ENCODE peak calls at places on chromosomes 12 and 14, in five cellular contexts. O, C, A, V and J are unnamed samples.

GRCh38 chr12:76152161-76152807 is 67.8 kb upstream of the NAP1L1 start:
- DNase-seq in C (no peak), V (no peak), A (peak; percentile 36), O (no peak), J (no peak)

GRCh38 chr14:73746540-73747385 is 32.6 kb upstream of the PNMA1 start:
- DNase-seq in A (no peak), O (no peak), V (no peak), C (no peak), J (peak; percentile 73)

GRCh38 chr12:47999816-48000215 is 4.5 kb downstream of the COL2A1 start:
- DNase-seq in C (no peak), V (no peak), A (no peak), O (no peak), J (no peak)

GRCh38 chr12:52580496-52580895 is 6.9 kb upstream of the KRT74 start:
- DNase-seq in A (no peak), V (peak; percentile 52), O (no peak), C (no peak), J (peak; percentile 36)

GRCh38 chr12:65170245-65170881 is 980 bp downstream of the LEMD3 start:
- DNase-seq in A (peak; percentile 83), V (peak; percentile 63), C (peak; percentile 66), O (peak; percentile 50), J (peak; percentile 80)

GRCh38 chr14:39666386-39666785 is 234.2 kb upstream of the FBXO33 start:
- DNase-seq in A (no peak), V (no peak), O (peak; percentile 23), C (no peak), J (no peak)

GRCh38 chr12:123896786-123897185 is 75.8 kb downstream of the CCDC92 start:
- DNase-seq in C (no peak), O (no peak), A (no peak), V (no peak), J (no peak)

GRCh38 chr12:110307372-110307771 is 26.3 kb downstream of the ATP2A2 start:
- DNase-seq in A (no peak), C (no peak), V (peak; percentile 58), O (no peak), J (no peak)

GRCh38 chr14:89249972-89250371 is 167.1 kb downstream of the FOXN3 start:
- DNase-seq in A (no peak), V (no peak), O (no peak), C (no peak), J (peak; percentile 16)

GRCh38 chr12:63905523-63905922 is 61.0 kb downstream of the SRGAP1 start:
- DNase-seq in C (no peak), O (no peak), V (peak; percentile 90), A (no peak), J (no peak)

GRCh38 chr12:110370732-110371141 is 32.8 kb downstream of the ANAPC7 start:
- DNase-seq in C (no peak), O (no peak), A (peak; percentile 58), V (peak; percentile 98), J (no peak)

GRCh38 chr14:76995279-76996035 is 33.1 kb downstream of the IRF2BPL start:
- DNase-seq in A (no peak), C (no peak), O (no peak), V (no peak), J (no peak)
- TF ChIP-seq CTCF in A (no peak), C (no peak), O (no peak), V (no peak), J (no peak)

GRCh38 chr12:94663702-94664101 is 13.3 kb upstream of the TMCC3 start:
- DNase-seq in A (no peak), V (no peak), O (no peak), C (no peak), J (no peak)
- H3K27ac ChIP-seq in A (no peak overlapping the region), V (no peak overlapping the region), O (no peak overlapping the region), C (no peak overlapping the region), J (no peak overlapping the region)

DNA sequence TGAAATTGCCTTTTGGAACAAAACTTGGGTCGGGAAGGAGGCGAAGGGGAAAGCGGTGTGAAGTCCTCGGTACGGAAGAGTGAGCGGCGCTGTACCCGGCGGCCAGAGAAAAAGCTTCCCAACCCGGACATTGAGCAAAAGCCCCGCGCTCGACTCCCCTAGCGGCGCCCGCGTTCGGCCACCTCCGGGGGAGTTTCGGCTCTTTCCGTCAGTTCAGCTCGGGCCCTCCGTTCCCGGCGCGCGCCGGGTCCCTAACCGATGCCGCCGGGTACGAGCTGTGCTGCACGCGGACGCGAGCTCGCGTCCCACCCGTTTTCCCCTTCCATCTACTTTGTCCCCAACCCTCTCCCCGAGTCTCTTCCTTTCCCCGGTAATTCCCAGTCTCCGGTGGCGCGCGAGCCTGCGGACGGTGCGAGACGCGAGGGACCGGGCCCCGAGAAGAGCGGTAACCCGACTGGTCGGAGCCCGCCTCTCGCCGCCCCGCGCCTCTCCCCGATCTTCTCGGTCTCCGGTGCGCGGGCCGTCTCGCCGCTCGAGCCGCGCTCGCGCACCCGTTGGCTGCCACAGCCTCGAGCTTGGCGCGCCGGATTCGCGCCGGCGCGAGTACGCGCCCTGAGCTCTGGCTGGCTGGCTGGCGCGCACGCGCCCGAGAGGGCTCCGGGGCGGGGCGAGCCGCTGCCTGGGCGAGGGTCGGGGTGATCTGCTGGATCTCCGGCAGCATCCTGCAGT is 446 bp upstream of the SPATS2 start:
- DNase-seq in A (peak; percentile 86), V (peak; percentile 85), O (peak; percentile 88), C (peak; percentile 87), J (peak; percentile 93)
- TF ChIP-seq CTCF in A (no peak), V (peak; percentile 49), O (no peak), C (no peak), J (no peak)

DNA sequence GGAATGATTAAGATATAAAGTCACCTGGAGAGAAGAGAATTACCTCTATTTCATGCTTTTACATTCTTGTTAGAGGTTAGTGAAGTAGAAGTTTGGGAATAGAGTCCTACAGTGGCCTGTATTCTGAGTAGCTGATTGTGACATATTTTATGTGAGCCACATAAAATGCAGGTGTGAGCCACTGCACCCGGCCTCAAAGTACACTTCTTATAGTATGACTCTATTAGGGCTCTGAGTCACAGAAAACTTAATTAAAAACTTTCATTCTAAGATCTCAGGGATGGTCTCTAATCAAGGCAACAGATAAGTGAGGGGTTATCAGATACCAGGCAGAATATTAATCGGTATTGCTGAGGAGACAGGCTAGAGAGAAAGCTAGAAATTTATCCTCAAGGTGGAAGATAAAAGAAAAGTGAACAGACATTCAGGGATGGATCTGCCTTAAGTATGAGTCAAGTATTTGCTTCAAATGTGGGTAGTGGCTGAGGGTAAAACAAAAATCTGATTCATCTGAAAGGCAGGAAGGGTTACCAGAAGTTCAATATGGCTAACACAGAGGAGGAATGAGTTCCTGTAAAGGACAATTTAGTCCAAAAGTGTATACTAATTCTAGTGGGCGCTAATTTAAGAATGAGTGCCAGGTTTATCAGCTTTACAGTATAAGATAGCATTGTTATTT is 5.5 kb upstream of the G2E3 start:
- DNase-seq in V (peak; percentile 83), O (peak; percentile 84), C (no peak), A (no peak), J (no peak)
- H3K27ac ChIP-seq in V (no peak overlapping the region), O (peak overlapping the region; percentile 51), C (no peak overlapping the region), A (no peak overlapping the region), J (no peak overlapping the region)

GRCh38 chr14:60266021-60266937 is 17.3 kb downstream of the PPM1A start:
- DNase-seq in V (peak; percentile 14), O (no peak), A (no peak), C (no peak), J (no peak)
- TF ChIP-seq CTCF in V (peak; percentile 72), O (peak; percentile 14), A (peak; percentile 27), C (no peak), J (no peak)

DNA sequence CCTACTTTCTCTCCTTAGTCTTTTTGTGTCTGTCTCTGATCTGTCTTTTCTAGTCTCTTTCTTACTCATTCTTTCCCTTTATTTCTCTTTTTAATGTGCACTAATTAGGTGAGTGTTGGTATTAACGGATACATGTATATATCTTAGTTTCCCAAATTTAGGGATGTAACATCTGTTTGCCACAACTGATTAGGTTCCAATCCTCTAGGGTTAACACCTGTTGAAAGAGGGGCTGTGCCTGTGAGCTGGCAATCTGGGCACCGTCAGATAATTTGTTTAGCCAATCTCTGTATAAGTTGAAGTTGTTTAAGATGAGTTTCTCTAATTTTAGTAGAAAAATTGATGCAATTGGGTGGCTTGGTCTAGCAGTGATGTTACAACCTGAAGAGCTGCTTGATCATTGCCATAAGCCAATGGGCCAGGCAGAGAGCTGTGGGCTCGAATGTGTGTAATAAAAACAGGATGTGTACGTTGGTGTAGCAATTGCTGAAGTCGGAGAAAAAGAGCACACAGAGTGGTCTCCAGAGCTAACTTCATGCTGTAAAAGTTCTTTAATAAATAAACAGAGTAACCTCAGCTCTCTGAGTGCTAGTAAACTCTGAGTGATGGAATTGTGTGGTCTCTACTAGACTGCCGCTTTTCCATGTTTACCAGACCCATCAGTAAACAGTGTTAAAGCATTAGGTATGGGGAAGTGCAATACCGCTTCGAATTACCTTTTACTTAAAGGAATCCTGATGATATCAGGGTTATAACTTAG is 18.3 kb upstream of the LYZ start:
- DNase-seq in O (no peak), A (no peak), C (no peak), V (no peak), J (no peak)
- H3K27ac ChIP-seq in O (no peak overlapping the region), A (peak overlapping the region; percentile 92), C (no peak overlapping the region), V (no peak overlapping the region), J (no peak overlapping the region)

GRCh38 chr12:4562034-4562657 is at the start of gene DYRK4:
- DNase-seq in A (peak; percentile 88), C (peak; percentile 64), O (peak; percentile 52), V (no peak), J (no peak)
- TF ChIP-seq CTCF in A (no peak), C (no peak), O (no peak), V (no peak), J (no peak)